ENCODE peak calls at places on chromosomes 11 and 22, in five cellular contexts. B is PC-3, Y is GM23338, G is GM23248, E is SK-N-SH. Q is an unnamed sample.

GRCh38 chr22:29524440-29525191 is 28.9 kb downstream of the THOC5 start:
- DNase-seq in B (peak), Y (peak), G (peak), E (peak), Q (peak)

GRCh38 chr11:35061516-35062440 is 77.2 kb upstream of the CD44 start:
- DNase-seq in B (peak), Y (no peak), G (peak), E (no peak), Q (no peak)

GRCh38 chr11:64810891-64811272 is 531 bp upstream of the MEN1 start:
- DNase-seq in B (no peak), Y (peak), G (no peak), E (no peak), Q (no peak)

GRCh38 chr11:86947541-86947940 is 7.7 kb downstream of the FZD4 start:
- DNase-seq in B (no peak), Y (no peak), G (peak), E (no peak), Q (no peak)

GRCh38 chr22:37765498-37765897 is 42.2 kb upstream of the GCAT start:
- DNase-seq in B (no peak), Y (no peak), G (no peak), E (no peak), Q (no peak)

GRCh38 chr22:42881298-42881697 is 24.2 kb upstream of the ARFGAP3 start:
- DNase-seq in B (no peak), Y (no peak), G (no peak), E (no peak), Q (no peak)

GRCh38 chr11:30172158-30172557 is 58.7 kb upstream of the FSHB start:
- DNase-seq in B (no peak), Y (no peak), G (no peak), E (no peak), Q (no peak)

GRCh38 chr22:44455151-44455962 is 42.7 kb downstream of the RTL6 start:
- DNase-seq in B (peak), Y (no peak), G (no peak), E (no peak), Q (peak)

GRCh38 chr11:10931761-10932700 is 74.2 kb upstream of the ZBED5 start:
- DNase-seq in B (peak), Y (peak), G (no peak), E (no peak), Q (no peak)

GRCh38 chr11:102347526-102348331 is 715 bp downstream of the BIRC2 start:
- DNase-seq in B (peak), Y (no peak), G (peak), E (peak), Q (peak)

GRCh38 chr11:107931206-107931605 is 3.0 kb downstream of the RAB39A start:
- DNase-seq in B (peak), Y (no peak), G (no peak), E (no peak), Q (no peak)

GRCh38 chr11:66112041-66112491 is 42.0 kb downstream of the PACS1 start:
- DNase-seq in B (no peak), Y (peak), G (no peak), E (no peak), Q (peak)

GRCh38 chr11:47161134-47161854 is 15.4 kb downstream of the ARFGAP2 start:
- DNase-seq in B (peak), Y (peak), G (peak), E (peak), Q (peak)

GRCh38 chr11:63711838-63712237 is 30.5 kb downstream of the RTN3 start:
- DNase-seq in B (no peak), Y (no peak), G (no peak), E (no peak), Q (no peak)

GRCh38 chr11:93908689-93909088 is 58.3 kb upstream of the VSTM5 start:
- DNase-seq in B (peak), Y (peak), G (peak), E (no peak), Q (no peak)

GRCh38 chr22:27799334-27800249 is 2.0 kb downstream of the MN1 start:
- DNase-seq in B (peak), Y (no peak), G (peak), E (peak), Q (no peak)

GRCh38 chr22:27223317-27224177 is 566.2 kb downstream of the MIAT start:
- DNase-seq in B (peak), Y (no peak), G (peak), E (no peak), Q (no peak)

GRCh38 chr22:29555065-29555644 is 1.6 kb upstream of the THOC5 start:
- DNase-seq in B (no peak), Y (no peak), G (peak), E (no peak), Q (no peak)

GRCh38 chr11:64410396-64410718 is 51.4 kb downstream of the RPS6KA4 start:
- DNase-seq in B (no peak), Y (no peak), G (no peak), E (no peak), Q (no peak)

GRCh38 chr11:93525601-93526000 is 17.6 kb downstream of the SMCO4 start:
- DNase-seq in B (no peak), Y (no peak), G (peak), E (no peak), Q (peak)

GRCh38 chr22:46064236-46064965 is 85.9 kb upstream of the PPARA start:
- DNase-seq in B (peak), Y (no peak), G (peak), E (peak), Q (no peak)

GRCh38 chr11:34738237-34738636 is 117.3 kb downstream of the EHF start:
- DNase-seq in B (no peak), Y (no peak), G (no peak), E (no peak), Q (no peak)

GRCh38 chr11:128859563-128860441 is 7.3 kb downstream of the KCNJ1 start:
- DNase-seq in B (peak), Y (peak), G (peak), E (peak), Q (peak)

GRCh38 chr22:46064966-46065666 is 85.2 kb upstream of the PPARA start:
- DNase-seq in B (peak), Y (no peak), G (peak), E (no peak), Q (no peak)

GRCh38 chr11:95985174-95985808 is 61.4 kb upstream of the MTMR2 start:
- DNase-seq in B (no peak), Y (no peak), G (peak), E (no peak), Q (no peak)

GRCh38 chr22:50726643-50727340 is 11.2 kb upstream of the ACR start:
- DNase-seq in B (no peak), Y (peak), G (no peak), E (no peak), Q (no peak)

GRCh38 chr11:111944651-111945051 is 7.5 kb downstream of the DIXDC1 start:
- DNase-seq in B (peak), Y (no peak), G (peak), E (no peak), Q (no peak)

GRCh38 chr11:117861151-117862018 is 15.1 kb downstream of the FXYD6 start:
- DNase-seq in B (peak), Y (peak), G (no peak), E (peak), Q (no peak)

GRCh38 chr11:35654711-35655110 is 7.9 kb upstream of the TRIM44 start:
- DNase-seq in B (no peak), Y (peak), G (no peak), E (no peak), Q (no peak)

GRCh38 chr11:74778581-74778980 is 29.9 kb downstream of the RNF169 start:
- DNase-seq in B (no peak), Y (no peak), G (no peak), E (no peak), Q (no peak)

GRCh38 chr22:37316875-37317371 is 34.6 kb downstream of the CYTH4 start:
- DNase-seq in B (peak), Y (peak), G (peak), E (peak), Q (peak)

GRCh38 chr11:73312806-73313403 is 4.8 kb downstream of the ARHGEF17 start:
- DNase-seq in B (no peak), Y (no peak), G (peak), E (peak), Q (no peak)

GRCh38 chr11:73313652-73314051 is 5.6 kb downstream of the ARHGEF17 start:
- DNase-seq in B (no peak), Y (no peak), G (peak), E (no peak), Q (no peak)

GRCh38 chr11:73316422-73316821 is 8.3 kb downstream of the ARHGEF17 start:
- DNase-seq in B (no peak), Y (no peak), G (no peak), E (no peak), Q (no peak)

GRCh38 chr11:73315288-73316020 is 7.4 kb downstream of the ARHGEF17 start:
- DNase-seq in B (no peak), Y (no peak), G (peak), E (no peak), Q (no peak)

GRCh38 chr11:73314121-73314948 is 6.3 kb downstream of the ARHGEF17 start:
- DNase-seq in B (no peak), Y (peak), G (peak), E (no peak), Q (peak)
- H3K4me3 ChIP-seq in B (no peak), Y (no peak), G (peak), E (peak), Q (no peak)

GRCh38 chr11:8717876-8718753 is 35.5 kb downstream of the RPL27A start:
- DNase-seq in B (peak), Y (no peak), G (peak), E (no peak), Q (no peak)
- TF ChIP-seq EZH2phosphoT487 in B (no peak), Y (no peak), G (no peak), E (no peak), Q (no peak)

GRCh38 chr22:21780259-21780658 is 44.7 kb upstream of the YPEL1 start:
- DNase-seq in B (no peak), Y (no peak), G (no peak), E (no peak), Q (no peak)

GRCh38 chr22:21779444-21779843 is 43.9 kb upstream of the YPEL1 start:
- DNase-seq in B (no peak), Y (no peak), G (peak), E (no peak), Q (no peak)

GRCh38 chr22:21775061-21775460 is 39.5 kb upstream of the YPEL1 start:
- DNase-seq in B (no peak), Y (no peak), G (peak), E (no peak), Q (no peak)

GRCh38 chr22:21778705-21779363 is 43.2 kb upstream of the YPEL1 start:
- DNase-seq in B (no peak), Y (no peak), G (peak), E (no peak), Q (no peak)
- H3K27ac ChIP-seq in B (no peak), Y (no peak), G (no peak), E (peak), Q (peak)

GRCh38 chr11:27162237-27162636 is 121.6 kb downstream of the BBOX1 start:
- DNase-seq in B (no peak), Y (no peak), G (no peak), E (no peak), Q (no peak)
- H3K4me3 ChIP-seq in B (no peak), Y (no peak), G (no peak), E (no peak), Q (no peak)

GRCh38 chr11:124902616-124903015 is 5.0 kb upstream of the ROBO4 start:
- DNase-seq in B (peak), Y (no peak), G (peak), E (no peak), Q (no peak)

GRCh38 chr11:124899376-124900145 is 1.9 kb upstream of the ROBO4 start:
- DNase-seq in B (peak), Y (no peak), G (no peak), E (peak), Q (no peak)

GRCh38 chr11:124898711-124899110 is 1.0 kb upstream of the ROBO4 start:
- DNase-seq in B (peak), Y (peak), G (peak), E (peak), Q (no peak)

GRCh38 chr11:124897681-124898680 is at the start of gene ROBO4:
- DNase-seq in B (peak), Y (no peak), G (peak), E (peak), Q (no peak)

GRCh38 chr11:124900464-124900863 is 2.8 kb upstream of the ROBO4 start:
- DNase-seq in B (peak), Y (no peak), G (peak), E (peak), Q (no peak)
- TF ChIP-seq EZH2phosphoT487 in B (no peak), Y (no peak), G (no peak), E (no peak), Q (no peak)

DNA sequence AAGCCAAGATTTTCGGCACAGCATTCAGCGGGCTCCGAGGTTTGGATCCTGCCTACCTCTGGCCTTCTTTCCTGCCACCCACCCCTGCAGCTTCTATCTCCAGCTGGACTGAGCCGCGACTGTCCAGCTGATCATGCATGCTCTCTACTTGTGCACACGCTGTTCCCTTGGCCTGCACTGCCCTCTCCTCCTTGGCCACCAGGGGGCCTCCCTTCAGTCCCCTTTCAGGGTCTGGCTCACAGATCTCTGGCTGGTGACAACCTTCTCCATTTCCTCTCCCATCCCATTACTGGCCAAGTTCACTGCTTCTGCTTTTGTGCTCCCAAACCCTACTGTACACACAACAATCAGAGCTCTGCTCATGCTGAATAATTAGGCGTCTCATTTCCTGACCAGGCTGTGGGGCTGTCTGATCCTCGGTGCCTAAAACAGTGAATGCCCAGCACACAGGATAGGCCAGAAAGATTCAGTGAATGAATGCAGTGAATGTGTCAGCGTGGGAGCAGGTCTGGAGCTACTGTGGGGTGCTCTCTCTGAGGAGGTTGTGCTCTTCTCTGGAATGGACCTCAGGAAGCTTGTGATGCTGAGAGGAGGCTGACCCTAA is 224.0 kb upstream of the NARS2 start:
- DNase-seq in B (peak), Y (peak), G (peak), E (peak), Q (peak)
- H3K27ac ChIP-seq in B (peak), Y (no peak), G (no peak), E (peak), Q (no peak)

DNA sequence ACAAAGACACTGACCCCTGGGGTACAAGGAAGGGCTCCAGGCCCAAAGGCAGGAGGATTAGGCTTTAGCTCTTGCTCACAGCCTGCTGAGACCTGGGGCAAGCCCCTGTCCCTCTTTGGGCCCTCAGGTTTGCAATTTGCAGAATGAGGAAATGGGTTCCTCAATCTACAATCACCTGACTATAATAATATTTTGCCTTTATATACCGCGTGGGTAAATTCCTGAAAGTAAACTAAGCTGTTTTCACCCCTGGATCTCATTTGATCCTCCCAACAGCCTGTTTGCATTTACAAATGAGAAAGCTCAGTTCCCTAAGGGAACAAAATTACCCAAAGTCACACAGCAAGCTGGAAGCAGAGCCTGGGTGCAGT is 781 bp downstream of the STARD10 start:
- DNase-seq in B (no peak), Y (no peak), G (no peak), E (no peak), Q (peak)
- H3K4me3 ChIP-seq in B (peak), Y (peak), G (peak), E (peak), Q (peak)

DNA sequence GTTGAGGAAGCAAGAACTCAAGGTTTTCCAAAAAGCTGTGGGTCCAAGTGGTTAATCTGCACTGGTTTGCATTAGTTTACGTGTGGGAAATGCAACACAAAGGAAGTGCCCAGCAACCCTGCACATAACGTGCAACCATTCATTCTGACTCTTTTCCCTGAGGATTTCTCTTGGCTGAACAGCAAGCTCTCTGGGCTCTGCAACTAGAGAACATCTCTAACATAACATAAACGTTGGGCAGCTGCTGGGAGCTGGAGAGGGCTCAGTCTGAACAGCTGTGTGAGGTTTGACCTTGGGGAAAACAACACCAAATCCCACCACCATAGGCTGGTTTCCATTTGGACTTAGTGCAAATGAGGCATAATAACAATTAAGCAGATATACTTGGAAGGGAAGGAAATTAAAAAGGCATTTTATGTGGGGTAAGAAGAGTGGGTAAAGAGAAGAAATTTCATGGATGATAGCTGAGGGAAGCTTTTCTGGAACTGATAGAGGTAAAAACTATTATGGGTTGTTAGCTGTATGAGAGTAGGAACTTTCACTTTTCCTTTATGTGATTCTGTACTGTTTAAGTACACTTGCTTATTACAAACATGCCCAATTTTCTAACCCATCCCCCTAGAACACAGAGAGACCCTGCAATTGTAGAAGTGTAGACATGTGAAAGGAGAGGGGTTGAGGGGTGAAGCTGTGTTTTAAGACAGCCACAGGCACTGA is 76.2 kb downstream of the SNX19 start:
- DNase-seq in B (no peak), Y (no peak), G (peak), E (no peak), Q (no peak)
- TF ChIP-seq EZH2phosphoT487 in B (no peak), Y (no peak), G (no peak), E (no peak), Q (no peak)

GRCh38 chr11:612961-613300 is 2.8 kb downstream of the IRF7 start:
- DNase-seq in B (no peak), Y (no peak), G (no peak), E (no peak), Q (no peak)
- H3K27ac ChIP-seq in B (no peak), Y (no peak), G (no peak), E (no peak), Q (no peak)

DNA sequence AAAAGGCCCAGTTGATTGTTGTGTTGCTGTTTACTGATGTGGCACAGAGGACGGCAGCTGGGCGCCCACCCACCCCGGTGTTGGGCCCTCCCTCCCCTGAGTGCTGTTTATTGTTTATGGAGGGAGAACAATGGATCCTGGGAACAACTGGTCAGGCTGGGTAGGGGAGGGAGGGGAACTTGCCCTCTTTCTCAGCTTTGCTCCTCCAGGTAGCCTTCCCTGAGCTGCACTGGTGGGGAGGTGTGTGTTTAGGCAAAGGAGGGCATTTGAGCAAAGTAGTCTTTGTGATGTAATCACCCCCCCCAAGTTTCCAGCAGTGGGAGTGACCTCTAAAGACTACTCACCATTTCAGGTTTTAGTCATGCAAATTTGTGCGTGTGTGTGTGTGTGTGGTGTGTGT is 1035.3 kb downstream of the NTM start:
- DNase-seq in B (no peak), Y (peak), G (peak), E (no peak), Q (no peak)
- H3K4me3 ChIP-seq in B (no peak), Y (no peak), G (no peak), E (no peak), Q (no peak)

Q was measured in OCI-LY7.